ENCODE peak calls at places on chromosomes 4 and X, in eight cellular contexts. O, F, E, Y, D, I, X and N are unnamed samples.
A peak's percentile ranks its signal among the peaks of the same experiment; 100 is the strongest.

GRCh38 chrX:30620980-30621716 is 32.1 kb upstream of the GK start:
- DNase-seq in O (no peak), F (no peak), E (peak; percentile 22), Y (no peak), D (no peak), I (no peak), X (no peak), N (peak; percentile 38)

GRCh38 chr4:28557755-28558154 is 1697.1 kb downstream of the STIM2 start:
- DNase-seq in O (no peak), F (no peak), E (no peak), Y (no peak), D (no peak), I (no peak), X (no peak), N (no peak)

GRCh38 chrX:153061732-153062131 is 5.5 kb downstream of the PNMA3 start:
- DNase-seq in O (no peak), F (no peak), E (no peak), Y (no peak), D (no peak), I (no peak), X (no peak), N (no peak)

GRCh38 chr4:60724623-60725022 is 475.5 kb upstream of the ADGRL3 start:
- DNase-seq in O (no peak), F (no peak), E (no peak), Y (no peak), D (no peak), I (no peak), X (no peak), N (peak; percentile 16)

GRCh38 chr4:7037425-7037824 is 5.7 kb upstream of the TADA2B start:
- DNase-seq in O (no peak), F (no peak), E (no peak), Y (no peak), D (no peak), I (no peak), X (no peak), N (no peak)

GRCh38 chr4:92257931-92258857 is 45.6 kb upstream of the GRID2 start:
- DNase-seq in O (no peak), F (no peak), E (no peak), Y (no peak), D (no peak), I (no peak), X (no peak), N (no peak)

GRCh38 chrX:2708016-2708415 is 16.9 kb downstream of the CD99 start:
- DNase-seq in O (no peak), F (no peak), E (no peak), Y (no peak), D (no peak), I (no peak), X (no peak), N (no peak)

GRCh38 chr4:168803727-168804126 is 206.3 kb downstream of the CBR4 start:
- DNase-seq in O (no peak), F (no peak), E (no peak), Y (no peak), D (no peak), I (peak; percentile 81), X (no peak), N (no peak)

GRCh38 chr4:4663028-4663427 is 121.2 kb upstream of the STX18 start:
- DNase-seq in O (no peak), F (no peak), E (no peak), Y (no peak), D (no peak), I (no peak), X (no peak), N (no peak)

GRCh38 chr4:38030023-38030422 is 69.8 kb downstream of the PTTG2 start:
- DNase-seq in O (no peak), F (no peak), E (no peak), Y (no peak), D (no peak), I (no peak), X (no peak), N (no peak)

GRCh38 chr4:2763511-2763967 is 7.4 kb upstream of the TNIP2 start:
- DNase-seq in O (no peak), F (no peak), E (no peak), Y (no peak), D (no peak), I (peak; percentile 50), X (no peak), N (no peak)

GRCh38 chrX:9829308-9830267 is 43.4 kb downstream of the SHROOM2 start:
- DNase-seq in O (no peak), F (no peak), E (no peak), Y (no peak), D (no peak), I (peak; percentile 43), X (peak; percentile 65), N (no peak)

GRCh38 chrX:66553973-66554372 is 84.9 kb downstream of the EDA2R start:
- DNase-seq in O (no peak), F (no peak), E (no peak), Y (no peak), D (no peak), I (no peak), X (no peak), N (no peak)

DNA sequence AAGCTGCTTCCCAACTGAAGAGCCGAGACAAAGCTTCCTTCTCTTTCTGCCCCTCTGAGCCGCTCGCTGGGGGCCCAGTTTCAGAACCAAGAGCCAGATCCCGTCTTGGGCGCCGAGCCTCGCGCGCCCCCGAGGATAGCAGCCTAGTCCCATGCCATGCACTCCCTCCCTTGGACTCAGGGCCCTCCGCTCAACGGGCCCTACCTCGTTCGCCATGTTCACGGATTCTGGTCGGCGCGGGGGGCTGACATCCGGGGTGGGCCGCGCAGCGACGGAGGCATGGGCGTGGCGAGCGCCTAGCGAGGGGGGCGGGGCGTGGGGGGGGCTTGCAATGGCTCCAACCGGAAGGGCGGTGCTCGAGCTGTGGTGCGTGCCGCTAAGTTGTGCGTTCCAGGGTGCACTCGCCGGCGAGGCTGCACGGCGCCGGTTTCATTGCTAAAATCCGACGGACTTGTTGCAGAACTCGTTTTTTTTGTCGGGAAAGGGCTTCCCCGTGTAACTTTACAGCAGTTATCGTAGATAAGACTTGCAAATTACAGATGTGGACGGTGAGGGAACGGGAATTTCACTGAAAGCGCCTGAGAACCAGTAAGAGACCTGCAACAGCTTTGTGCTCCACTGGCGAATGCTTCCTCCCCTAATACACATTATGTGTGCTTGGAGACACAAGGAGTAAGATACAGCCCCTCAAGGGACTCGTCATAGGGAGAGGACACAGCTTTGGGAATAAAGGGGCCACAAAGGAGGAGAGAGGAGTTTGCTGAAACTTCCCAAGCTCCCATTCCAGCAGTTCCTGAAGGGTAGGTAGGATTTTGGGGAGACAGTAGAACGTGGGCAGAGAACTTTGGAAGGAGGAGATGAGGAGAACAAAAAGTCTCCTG is at the start of gene ADH5:
- DNase-seq in O (peak; percentile 89), F (peak; percentile 86), E (peak; percentile 79), Y (peak; percentile 92), D (peak; percentile 92), I (peak; percentile 75), X (peak; percentile 76), N (peak; percentile 92)
- TF ChIP-seq POLR2A in O (peak; percentile 90), F (peak; percentile 62), E (peak; percentile 86), Y (peak; percentile 31), D (peak; percentile 95), I (no peak), X (peak; percentile 97), N (peak; percentile 84)

DNA sequence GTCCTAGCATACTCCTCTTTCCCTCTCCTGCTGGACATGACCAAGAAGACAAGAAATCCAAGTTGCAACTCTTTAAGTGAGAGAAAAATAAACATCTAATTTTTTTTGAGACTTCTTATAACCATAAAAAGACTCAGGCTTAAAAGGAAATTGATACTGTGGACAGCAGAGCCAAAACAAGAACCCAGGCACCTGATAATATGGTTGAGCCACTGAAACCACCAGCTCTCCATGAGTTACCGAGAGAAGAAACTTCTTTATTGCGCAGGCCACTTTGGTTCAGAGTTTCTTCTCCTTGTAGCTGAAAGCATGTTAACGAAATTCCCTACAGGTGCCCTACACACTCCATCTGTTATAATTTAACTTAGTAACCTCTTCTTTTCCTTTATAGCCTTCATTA is 11.3 kb upstream of the SPCS3 start:
- DNase-seq in O (no peak), F (no peak), E (no peak), Y (no peak), D (no peak), I (no peak), X (no peak), N (no peak)
- H3K4me3 ChIP-seq in O (no peak overlapping the region), F (no peak overlapping the region), E (no peak overlapping the region), Y (no peak overlapping the region), D (no peak overlapping the region), I (no peak overlapping the region), X (no peak overlapping the region), N (no peak overlapping the region)

GRCh38 chr4:176742211-176742610 is 50.5 kb downstream of the VEGFC start:
- DNase-seq in O (no peak), F (no peak), E (no peak), Y (no peak), D (no peak), I (no peak), X (no peak), N (no peak)
- H3K27me3 ChIP-seq in O (no peaks in the 10 kb centered on the region), F (no peaks in the 10 kb centered on the region), E (no peaks in the 10 kb centered on the region), Y (no peaks in the 10 kb centered on the region), D (no peaks in the 10 kb centered on the region), I (no peaks in the 10 kb centered on the region), X (no peaks in the 10 kb centered on the region), N (no peaks in the 10 kb centered on the region)

DNA sequence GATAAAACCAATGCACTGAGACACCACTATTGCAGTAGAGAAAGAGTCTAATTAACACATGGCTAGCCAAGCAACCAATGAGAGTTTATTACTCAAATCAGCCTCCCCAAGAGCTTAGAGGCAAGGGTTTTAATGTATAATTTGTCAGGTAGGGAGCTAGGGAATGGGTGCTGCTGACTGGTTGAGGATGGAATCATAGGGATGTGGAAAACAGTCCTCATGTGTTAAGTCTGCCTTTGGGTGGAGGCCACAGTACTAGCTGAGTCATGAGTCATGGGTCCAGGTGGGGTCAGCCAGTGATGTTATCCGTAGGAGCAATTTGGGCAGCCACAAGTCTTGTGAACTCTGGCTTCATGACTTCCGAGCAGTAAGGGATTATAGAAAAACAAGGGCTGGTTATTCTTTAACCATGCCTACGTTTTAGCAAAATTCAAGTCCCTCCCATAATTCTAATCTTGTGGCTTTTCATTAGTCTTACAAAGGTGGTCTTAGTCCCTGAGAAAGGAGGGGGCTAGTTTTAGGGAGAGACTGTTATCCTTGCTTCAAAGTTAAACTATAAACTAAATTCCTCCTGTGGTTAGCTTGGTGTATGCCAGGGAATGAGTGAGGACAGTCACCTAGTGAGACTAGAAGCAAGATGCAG is 25.1 kb upstream of the PLAC8 start:
- DNase-seq in O (no peak), F (no peak), E (no peak), Y (no peak), D (peak; percentile 25), I (no peak), X (no peak), N (no peak)
- TF ChIP-seq POLR2A in O (no peak), F (no peak), E (no peak), Y (no peak), D (no peak), I (no peak), X (no peak), N (no peak)

DNA sequence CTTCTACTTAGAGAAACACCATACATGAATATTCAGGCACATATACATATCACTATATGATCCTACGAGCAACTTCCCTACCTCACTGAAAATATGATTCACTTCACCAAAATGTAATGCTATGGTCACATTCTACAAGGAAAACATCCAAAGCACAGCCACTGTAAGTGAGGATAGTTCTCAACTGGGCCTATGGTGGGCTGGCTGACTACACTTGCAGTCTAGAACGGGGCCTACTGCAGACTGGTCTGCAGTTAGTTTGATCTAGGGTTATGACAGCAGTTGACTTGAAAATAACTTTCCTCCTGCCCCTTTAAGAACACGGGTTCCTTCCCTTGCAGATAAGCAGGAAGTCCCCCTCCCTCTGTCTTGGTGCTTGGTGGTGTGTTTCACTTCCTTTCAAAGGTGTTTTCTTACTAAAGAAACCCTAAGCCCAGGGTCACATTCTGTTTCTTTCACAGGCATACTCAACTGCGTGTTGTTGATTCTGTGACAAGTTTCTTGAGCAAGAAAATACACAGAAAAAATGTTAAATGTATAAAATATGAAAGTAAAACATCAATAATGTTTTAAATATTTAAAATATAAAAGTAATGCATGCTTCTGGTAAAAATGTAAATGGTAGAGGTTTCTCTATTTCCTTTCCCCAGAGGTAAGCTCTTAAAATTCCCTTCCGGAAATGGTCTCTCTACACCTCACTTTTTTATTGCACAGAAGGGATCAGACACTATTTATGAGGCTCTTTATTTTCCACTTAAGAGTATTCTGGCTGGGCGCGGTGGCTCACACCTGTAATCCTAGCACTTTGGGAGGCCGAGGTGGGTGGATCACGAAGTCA is 18.0 kb upstream of the TMSB4X start:
- DNase-seq in O (peak; percentile 26), F (no peak), E (no peak), Y (no peak), D (no peak), I (no peak), X (peak; percentile 37), N (no peak)
- H3K4me3 ChIP-seq in O (no peak overlapping the region), F (no peak overlapping the region), E (no peak overlapping the region), Y (no peak overlapping the region), D (no peak overlapping the region), I (peak overlapping the region; percentile 19), X (no peak overlapping the region), N (no peak overlapping the region)